ENCODE peak calls at places on chromosomes 6 and 20, in ten cellular contexts. H, Y, J, B, G, N, T, O, U and P are unnamed samples.

GRCh38 chr20:64101731-64102621 is 5.4 kb downstream of the NPBWR2 start:
- DNase-seq in U (peak), Y (no peak), H (no peak), J (peak), G (peak), B (no peak), O (no peak), N (peak), T (peak), P (peak)

GRCh38 chr6:33692760-33693158 is 18.7 kb downstream of the UQCC2 start:
- DNase-seq in B (no peak), N (peak), G (no peak), H (peak), O (peak), Y (no peak), T (no peak), U (peak), J (no peak), P (no peak)

GRCh38 chr20:12111431-12112088 is 193.9 kb downstream of the BTBD3 start:
- DNase-seq in B (no peak), T (no peak), G (no peak), J (no peak), U (no peak), Y (no peak), N (no peak), O (no peak), H (no peak), P (no peak)

GRCh38 chr6:53854843-53855567 is 60.2 kb downstream of the LRRC1 start:
- DNase-seq in B (no peak), H (no peak), O (no peak), N (no peak), G (no peak), Y (no peak), U (no peak), T (no peak), J (no peak), P (no peak)

GRCh38 chr6:13611715-13612114 is 3.4 kb upstream of the NOL7 start:
- DNase-seq in O (no peak), B (no peak), Y (no peak), U (no peak), N (no peak), G (no peak), H (no peak), T (no peak), J (no peak), P (no peak)

GRCh38 chr6:36605102-36605501 is 10.9 kb downstream of the SRSF3 start:
- DNase-seq in N (no peak), H (no peak), J (no peak), T (no peak), G (no peak), U (no peak), B (no peak), Y (no peak), O (no peak), P (no peak)

GRCh38 chr20:7415427-7415826 is 524.8 kb downstream of the HAO1 start:
- DNase-seq in T (no peak), H (no peak), U (no peak), G (no peak), O (no peak), B (no peak), J (no peak), Y (no peak), N (no peak), P (no peak)

GRCh38 chr6:158033751-158034702 is 52.4 kb downstream of the SYNJ2 start:
- DNase-seq in B (no peak), T (no peak), Y (peak), H (no peak), O (no peak), N (no peak), G (no peak), J (no peak), U (no peak), P (no peak)

GRCh38 chr6:133130863-133131262 is 110.3 kb upstream of the EYA4 start:
- DNase-seq in J (peak), H (peak), Y (no peak), N (peak), O (peak), U (no peak), B (no peak), G (no peak), T (no peak), P (no peak)